ENCODE peak calls at places on chromosomes 1 and 21, in eight cellular contexts. One of them, this sample, is unnamed.

GRCh38 chr1:173122958-173123852 is 72.5 kb upstream of the TNFSF18 start:
- DNase-seq in iris pigment epithelial cell: peak
- DNase-seq in A673: peak
- DNase-seq in sciatic nerve: peak
- DNase-seq in EL: peak
- DNase-seq in activated naive CD4-positive, alpha-beta T cell: no peak
- DNase-seq in H9: peak
- DNase-seq in Caki2: peak
- DNase-seq in this sample: peak

GRCh38 chr1:222634180-222635013 is 16.5 kb downstream of the MIA3 start:
- DNase-seq in H9: peak
- DNase-seq in sciatic nerve: peak
- DNase-seq in EL: peak
- DNase-seq in activated naive CD4-positive, alpha-beta T cell: no peak
- DNase-seq in iris pigment epithelial cell: peak
- DNase-seq in A673: peak
- DNase-seq in Caki2: peak
- DNase-seq in this sample: peak

GRCh38 chr1:202135221-202135721 is 9.3 kb downstream of the ARL8A start:
- DNase-seq in A673: peak
- DNase-seq in iris pigment epithelial cell: peak
- DNase-seq in H9: peak
- DNase-seq in EL: peak
- DNase-seq in Caki2: peak
- DNase-seq in activated naive CD4-positive, alpha-beta T cell: no peak
- DNase-seq in sciatic nerve: peak
- DNase-seq in this sample: no peak

GRCh38 chr1:202576816-202577215 is 133.4 kb downstream of the SYT2 start:
- DNase-seq in iris pigment epithelial cell: peak
- DNase-seq in activated naive CD4-positive, alpha-beta T cell: no peak
- DNase-seq in A673: peak
- DNase-seq in H9: no peak
- DNase-seq in Caki2: no peak
- DNase-seq in EL: peak
- DNase-seq in sciatic nerve: no peak
- DNase-seq in this sample: no peak

GRCh38 chr1:156860113-156860638 is 489 bp upstream of the NTRK1 start:
- DNase-seq in EL: peak
- DNase-seq in iris pigment epithelial cell: peak
- DNase-seq in A673: peak
- DNase-seq in sciatic nerve: peak
- DNase-seq in H9: peak
- DNase-seq in activated naive CD4-positive, alpha-beta T cell: no peak
- DNase-seq in Caki2: peak
- DNase-seq in this sample: no peak

GRCh38 chr1:46452931-46453325 is 36.7 kb upstream of the DMBX1 start:
- DNase-seq in A673: no peak
- DNase-seq in sciatic nerve: no peak
- DNase-seq in activated naive CD4-positive, alpha-beta T cell: no peak
- DNase-seq in iris pigment epithelial cell: no peak
- DNase-seq in Caki2: no peak
- DNase-seq in EL: no peak
- DNase-seq in H9: no peak
- DNase-seq in this sample: no peak

GRCh38 chr21:42002421-42002958 is 7.7 kb downstream of the ZBTB21 start:
- DNase-seq in activated naive CD4-positive, alpha-beta T cell: no peak
- DNase-seq in A673: no peak
- DNase-seq in H9: no peak
- DNase-seq in EL: peak
- DNase-seq in Caki2: peak
- DNase-seq in sciatic nerve: no peak
- DNase-seq in iris pigment epithelial cell: peak
- DNase-seq in this sample: peak

GRCh38 chr1:209246660-209247059 is 336.9 kb upstream of the CAMK1G start:
- DNase-seq in sciatic nerve: no peak
- DNase-seq in activated naive CD4-positive, alpha-beta T cell: no peak
- DNase-seq in Caki2: no peak
- DNase-seq in iris pigment epithelial cell: peak
- DNase-seq in H9: no peak
- DNase-seq in A673: no peak
- DNase-seq in EL: peak
- DNase-seq in this sample: peak

GRCh38 chr1:210089848-210090247 is 142.7 kb upstream of the SERTAD4 start:
- DNase-seq in sciatic nerve: no peak
- DNase-seq in iris pigment epithelial cell: no peak
- DNase-seq in A673: peak
- DNase-seq in Caki2: no peak
- DNase-seq in EL: no peak
- DNase-seq in activated naive CD4-positive, alpha-beta T cell: no peak
- DNase-seq in H9: no peak
- DNase-seq in this sample: no peak

GRCh38 chr21:34061983-34062382 is 11.4 kb upstream of the MRPS6 start:
- DNase-seq in Caki2: no peak
- DNase-seq in sciatic nerve: no peak
- DNase-seq in A673: peak
- DNase-seq in EL: no peak
- DNase-seq in H9: no peak
- DNase-seq in iris pigment epithelial cell: peak
- DNase-seq in activated naive CD4-positive, alpha-beta T cell: no peak
- DNase-seq in this sample: no peak

GRCh38 chr1:9960705-9961562 is 17.7 kb downstream of the NMNAT1 start:
- DNase-seq in EL: no peak
- DNase-seq in activated naive CD4-positive, alpha-beta T cell: no peak
- DNase-seq in Caki2: peak
- DNase-seq in iris pigment epithelial cell: peak
- DNase-seq in A673: peak
- DNase-seq in sciatic nerve: no peak
- DNase-seq in H9: peak
- DNase-seq in this sample: no peak

GRCh38 chr1:43582162-43582566 is 51.5 kb downstream of the PTPRF start:
- DNase-seq in EL: peak
- DNase-seq in activated naive CD4-positive, alpha-beta T cell: no peak
- DNase-seq in A673: peak
- DNase-seq in Caki2: peak
- DNase-seq in H9: no peak
- DNase-seq in sciatic nerve: no peak
- DNase-seq in iris pigment epithelial cell: peak
- DNase-seq in this sample: peak

GRCh38 chr1:55276671-55277376 is 61.7 kb upstream of the USP24 start:
- DNase-seq in A673: no peak
- DNase-seq in iris pigment epithelial cell: no peak
- DNase-seq in Caki2: no peak
- DNase-seq in H9: no peak
- DNase-seq in sciatic nerve: no peak
- DNase-seq in activated naive CD4-positive, alpha-beta T cell: no peak
- DNase-seq in EL: no peak
- DNase-seq in this sample: no peak

GRCh38 chr1:168803696-168804510 is 74.9 kb upstream of the DPT start:
- DNase-seq in sciatic nerve: no peak
- DNase-seq in activated naive CD4-positive, alpha-beta T cell: no peak
- DNase-seq in A673: no peak
- DNase-seq in Caki2: no peak
- DNase-seq in iris pigment epithelial cell: no peak
- DNase-seq in EL: no peak
- DNase-seq in H9: peak
- DNase-seq in this sample: no peak

GRCh38 chr1:178934574-178934945 is 63.7 kb upstream of the ANGPTL1 start:
- DNase-seq in sciatic nerve: no peak
- DNase-seq in activated naive CD4-positive, alpha-beta T cell: no peak
- DNase-seq in iris pigment epithelial cell: no peak
- DNase-seq in A673: no peak
- DNase-seq in H9: no peak
- DNase-seq in Caki2: no peak
- DNase-seq in EL: no peak
- DNase-seq in this sample: no peak

GRCh38 chr1:118991448-118991847 is 3.3 kb upstream of the TBX15 start:
- DNase-seq in activated naive CD4-positive, alpha-beta T cell: no peak
- DNase-seq in sciatic nerve: no peak
- DNase-seq in Caki2: no peak
- DNase-seq in iris pigment epithelial cell: no peak
- DNase-seq in A673: no peak
- DNase-seq in EL: no peak
- DNase-seq in H9: peak
- DNase-seq in this sample: no peak

GRCh38 chr1:188782220-188782841 is 1695.3 kb downstream of the BRINP3 start:
- DNase-seq in iris pigment epithelial cell: peak
- DNase-seq in A673: peak
- DNase-seq in Caki2: peak
- DNase-seq in activated naive CD4-positive, alpha-beta T cell: no peak
- DNase-seq in EL: peak
- DNase-seq in sciatic nerve: no peak
- DNase-seq in H9: peak
- DNase-seq in this sample: peak

GRCh38 chr1:179107706-179108629 is 26.1 kb downstream of the TOR3A start:
- DNase-seq in EL: no peak
- DNase-seq in H9: no peak
- DNase-seq in sciatic nerve: no peak
- DNase-seq in activated naive CD4-positive, alpha-beta T cell: no peak
- DNase-seq in A673: no peak
- DNase-seq in iris pigment epithelial cell: no peak
- DNase-seq in Caki2: no peak
- DNase-seq in this sample: no peak

GRCh38 chr1:85580046-85580411 is 532 bp upstream of the CCN1 start:
- DNase-seq in A673: no peak
- DNase-seq in activated naive CD4-positive, alpha-beta T cell: no peak
- DNase-seq in H9: no peak
- DNase-seq in EL: peak
- DNase-seq in Caki2: no peak
- DNase-seq in iris pigment epithelial cell: peak
- DNase-seq in sciatic nerve: peak
- DNase-seq in this sample: no peak

GRCh38 chr1:27122652-27123051 is 32.3 kb downstream of the SLC9A1 start:
- DNase-seq in iris pigment epithelial cell: peak
- DNase-seq in sciatic nerve: no peak
- DNase-seq in H9: no peak
- DNase-seq in activated naive CD4-positive, alpha-beta T cell: no peak
- DNase-seq in EL: peak
- DNase-seq in Caki2: peak
- DNase-seq in A673: peak
- DNase-seq in this sample: no peak

GRCh38 chr1:234265861-234266260 is 107.4 kb upstream of the COA6 start:
- DNase-seq in activated naive CD4-positive, alpha-beta T cell: no peak
- DNase-seq in sciatic nerve: no peak
- DNase-seq in H9: no peak
- DNase-seq in EL: no peak
- DNase-seq in Caki2: no peak
- DNase-seq in A673: no peak
- DNase-seq in iris pigment epithelial cell: no peak
- DNase-seq in this sample: no peak

GRCh38 chr1:182159443-182159842 is 97.9 kb upstream of the ZNF648 start:
- DNase-seq in Caki2: no peak
- DNase-seq in EL: no peak
- DNase-seq in activated naive CD4-positive, alpha-beta T cell: no peak
- DNase-seq in iris pigment epithelial cell: no peak
- DNase-seq in sciatic nerve: no peak
- DNase-seq in H9: no peak
- DNase-seq in A673: no peak
- DNase-seq in this sample: no peak

GRCh38 chr1:244212792-244213475 is 161.9 kb downstream of the ZBTB18 start:
- DNase-seq in A673: no peak
- DNase-seq in EL: no peak
- DNase-seq in H9: no peak
- DNase-seq in iris pigment epithelial cell: peak
- DNase-seq in sciatic nerve: no peak
- DNase-seq in Caki2: no peak
- DNase-seq in activated naive CD4-positive, alpha-beta T cell: no peak
- DNase-seq in this sample: no peak

GRCh38 chr1:218785928-218786327 is 387.8 kb upstream of the LYPLAL1 start:
- DNase-seq in H9: no peak
- DNase-seq in iris pigment epithelial cell: peak
- DNase-seq in Caki2: peak
- DNase-seq in sciatic nerve: peak
- DNase-seq in A673: no peak
- DNase-seq in activated naive CD4-positive, alpha-beta T cell: no peak
- DNase-seq in EL: no peak
- DNase-seq in this sample: no peak

GRCh38 chr1:223683586-223684487 is 18.3 kb upstream of the CAPN8 start:
- DNase-seq in Caki2: peak
- DNase-seq in iris pigment epithelial cell: peak
- DNase-seq in sciatic nerve: no peak
- DNase-seq in EL: peak
- DNase-seq in A673: peak
- DNase-seq in activated naive CD4-positive, alpha-beta T cell: peak
- DNase-seq in H9: peak
- DNase-seq in this sample: peak

GRCh38 chr1:155694167-155694566 is 5.3 kb downstream of the DAP3 start:
- DNase-seq in H9: no peak
- DNase-seq in activated naive CD4-positive, alpha-beta T cell: no peak
- DNase-seq in sciatic nerve: no peak
- DNase-seq in EL: no peak
- DNase-seq in A673: no peak
- DNase-seq in Caki2: no peak
- DNase-seq in iris pigment epithelial cell: no peak
- DNase-seq in this sample: no peak

GRCh38 chr1:22553104-22553880 is 10.0 kb upstream of the EPHA8 start:
- DNase-seq in EL: no peak
- DNase-seq in A673: no peak
- DNase-seq in Caki2: no peak
- DNase-seq in H9: no peak
- DNase-seq in iris pigment epithelial cell: no peak
- DNase-seq in sciatic nerve: no peak
- DNase-seq in activated naive CD4-positive, alpha-beta T cell: no peak
- DNase-seq in this sample: no peak

GRCh38 chr21:43196789-43197188 is 28.0 kb downstream of the CRYAA start:
- DNase-seq in A673: no peak
- DNase-seq in EL: no peak
- DNase-seq in H9: peak
- DNase-seq in sciatic nerve: peak
- DNase-seq in Caki2: no peak
- DNase-seq in activated naive CD4-positive, alpha-beta T cell: no peak
- DNase-seq in iris pigment epithelial cell: peak
- DNase-seq in this sample: peak

GRCh38 chr1:167492509-167492910 is 25.8 kb downstream of the CD247 start:
- DNase-seq in iris pigment epithelial cell: no peak
- DNase-seq in H9: no peak
- DNase-seq in Caki2: no peak
- DNase-seq in sciatic nerve: no peak
- DNase-seq in A673: no peak
- DNase-seq in EL: no peak
- DNase-seq in activated naive CD4-positive, alpha-beta T cell: no peak
- DNase-seq in this sample: no peak

GRCh38 chr1:74340656-74341055 is 105.5 kb downstream of the TNNI3K start:
- DNase-seq in EL: no peak
- DNase-seq in activated naive CD4-positive, alpha-beta T cell: no peak
- DNase-seq in sciatic nerve: no peak
- DNase-seq in A673: no peak
- DNase-seq in H9: no peak
- DNase-seq in Caki2: no peak
- DNase-seq in iris pigment epithelial cell: no peak
- DNase-seq in this sample: no peak

GRCh38 chr1:56396524-56397067 is 182.8 kb downstream of the PLPP3 start:
- DNase-seq in iris pigment epithelial cell: no peak
- DNase-seq in H9: no peak
- DNase-seq in EL: no peak
- DNase-seq in sciatic nerve: no peak
- DNase-seq in activated naive CD4-positive, alpha-beta T cell: no peak
- DNase-seq in A673: no peak
- DNase-seq in Caki2: no peak
- DNase-seq in this sample: peak

GRCh38 chr21:35868005-35868868 is 192.1 kb downstream of the SETD4 start:
- DNase-seq in activated naive CD4-positive, alpha-beta T cell: no peak
- DNase-seq in Caki2: no peak
- DNase-seq in iris pigment epithelial cell: no peak
- DNase-seq in sciatic nerve: no peak
- DNase-seq in A673: no peak
- DNase-seq in H9: no peak
- DNase-seq in EL: no peak
- DNase-seq in this sample: no peak

GRCh38 chr1:224183591-224184312 is 712 bp downstream of the DEGS1 start:
- DNase-seq in EL: peak
- DNase-seq in H9: peak
- DNase-seq in sciatic nerve: peak
- DNase-seq in iris pigment epithelial cell: peak
- DNase-seq in A673: peak
- DNase-seq in Caki2: peak
- DNase-seq in activated naive CD4-positive, alpha-beta T cell: no peak
- DNase-seq in this sample: no peak

GRCh38 chr1:117606608-117607261 is 887 bp downstream of the TENT5C start:
- DNase-seq in Caki2: peak
- DNase-seq in A673: peak
- DNase-seq in iris pigment epithelial cell: no peak
- DNase-seq in activated naive CD4-positive, alpha-beta T cell: no peak
- DNase-seq in sciatic nerve: peak
- DNase-seq in EL: peak
- DNase-seq in H9: peak
- DNase-seq in this sample: peak